ENCODE peak calls at places on chromosomes 4 and X, in nine cellular contexts. I is NCI-H460, W is non-pigmented ciliary epithelial cell, X is HEK293T, T is right lobe of liver, R is sigmoid colon, B is cardiac muscle cell, N is T1000, Q is amniotic stem cell. U is an unnamed sample.

GRCh38 chr4:73843369-73843768 is 6.9 kb downstream of the CXCL6 start:
- DNase-seq in B (no peak), Q (no peak), I (no peak), R (no peak), W (no peak), T (no peak), N (no peak), X (no peak), U (no peak)

GRCh38 chrX:12567857-12568256 is 223.4 kb upstream of the PRPS2 start:
- DNase-seq in I (no peak), T (no peak), Q (no peak), N (no peak), R (no peak), W (no peak), B (peak), X (peak), U (no peak)

GRCh38 chr4:77525538-77525937 is 80.1 kb upstream of the CXCL13 start:
- DNase-seq in B (no peak), I (no peak), W (no peak), N (no peak), R (no peak), X (no peak), T (no peak), Q (no peak), U (no peak)

GRCh38 chr4:94759767-94760211 is 2.0 kb downstream of the BMPR1B start:
- DNase-seq in X (no peak), I (no peak), W (no peak), N (no peak), B (no peak), R (no peak), Q (no peak), T (no peak), U (no peak)

GRCh38 chrX:94633237-94633636 is 959.2 kb downstream of the FAM133A start:
- DNase-seq in T (no peak), N (no peak), R (no peak), W (no peak), I (no peak), X (no peak), B (no peak), Q (no peak), U (no peak)

GRCh38 chr4:140049024-140049923 is 104.7 kb downstream of the MAML3 start:
- DNase-seq in I (peak), B (peak), X (peak), T (peak), N (no peak), Q (no peak), W (no peak), R (peak), U (no peak)

GRCh38 chr4:60780874-60781273 is 419.3 kb upstream of the ADGRL3 start:
- DNase-seq in Q (peak), W (no peak), N (no peak), R (no peak), T (no peak), B (no peak), X (no peak), I (no peak), U (no peak)

GRCh38 chr4:49221209-49221608 is 235.1 kb downstream of the CWH43 start:
- DNase-seq in I (no peak), X (no peak), N (no peak), B (no peak), Q (no peak), W (no peak), T (no peak), R (no peak), U (no peak)

GRCh38 chrX:115553171-115553570 is 7.8 kb upstream of the PLS3 start:
- DNase-seq in N (no peak), Q (no peak), B (no peak), R (no peak), T (no peak), W (no peak), X (no peak), I (no peak), U (no peak)

GRCh38 chr4:153260152-153260551 is 55.9 kb downstream of the TRIM2 start:
- DNase-seq in T (no peak), Q (no peak), B (no peak), I (no peak), R (no peak), W (no peak), X (no peak), N (no peak), U (no peak)

GRCh38 chr4:87032884-87033533 is 98.2 kb downstream of the AFF1 start:
- DNase-seq in W (peak), Q (peak), N (no peak), R (no peak), T (no peak), I (no peak), X (no peak), B (peak), U (no peak)

GRCh38 chrX:47621851-47622250 is 2.2 kb upstream of the SYN1 start:
- DNase-seq in R (no peak), X (no peak), I (no peak), N (no peak), W (no peak), Q (no peak), T (no peak), B (no peak), U (no peak)

GRCh38 chrX:56812515-56813105 is 83.6 kb downstream of the NBDY start:
- DNase-seq in N (no peak), X (no peak), T (no peak), W (no peak), B (peak), R (no peak), Q (no peak), I (no peak), U (no peak)

U was measured in SW 1271.